ENCODE peak calls at places on chromosomes 4 and X, in six cellular contexts. One of them, this sample, is unnamed.

GRCh38 chrX:110444996-110445395 is 86.3 kb downstream of the RTL9 start:
- DNase-seq in Right ventricle myocardium superior: no peak
- DNase-seq in iris pigment epithelial cell: no peak
- DNase-seq in testis: no peak
- DNase-seq in mucosa of gallbladder: no peak
- DNase-seq in lung microvascular endothelial cell: no peak
- DNase-seq in this sample: no peak

GRCh38 chr4:112633477-112634235 is 3.1 kb downstream of the ZGRF1 start:
- DNase-seq in iris pigment epithelial cell: peak
- DNase-seq in testis: no peak
- DNase-seq in Right ventricle myocardium superior: no peak
- DNase-seq in mucosa of gallbladder: no peak
- DNase-seq in lung microvascular endothelial cell: peak
- DNase-seq in this sample: peak

GRCh38 chr4:90126805-90127204 is 389 bp upstream of the CCSER1 start:
- DNase-seq in iris pigment epithelial cell: no peak
- DNase-seq in Right ventricle myocardium superior: no peak
- DNase-seq in testis: no peak
- DNase-seq in lung microvascular endothelial cell: no peak
- DNase-seq in mucosa of gallbladder: no peak
- DNase-seq in this sample: peak

GRCh38 chr4:65825121-65825520 is 154.8 kb upstream of the EPHA5 start:
- DNase-seq in mucosa of gallbladder: no peak
- DNase-seq in iris pigment epithelial cell: peak
- DNase-seq in testis: no peak
- DNase-seq in lung microvascular endothelial cell: no peak
- DNase-seq in Right ventricle myocardium superior: no peak
- DNase-seq in this sample: no peak

GRCh38 chrX:40031861-40032422 is 65.8 kb downstream of the BCOR start:
- DNase-seq in testis: no peak
- DNase-seq in lung microvascular endothelial cell: no peak
- DNase-seq in mucosa of gallbladder: no peak
- DNase-seq in iris pigment epithelial cell: no peak
- DNase-seq in Right ventricle myocardium superior: no peak
- DNase-seq in this sample: no peak

GRCh38 chr4:52014903-52015302 is 5.3 kb downstream of the LRRC66 start:
- DNase-seq in lung microvascular endothelial cell: no peak
- DNase-seq in testis: no peak
- DNase-seq in iris pigment epithelial cell: no peak
- DNase-seq in Right ventricle myocardium superior: no peak
- DNase-seq in mucosa of gallbladder: no peak
- DNase-seq in this sample: no peak

GRCh38 chrX:44330227-44330626 is 13.2 kb downstream of the EFHC2 start:
- DNase-seq in Right ventricle myocardium superior: no peak
- DNase-seq in testis: no peak
- DNase-seq in iris pigment epithelial cell: no peak
- DNase-seq in lung microvascular endothelial cell: no peak
- DNase-seq in mucosa of gallbladder: no peak
- DNase-seq in this sample: no peak

GRCh38 chr4:22512306-22512705 is 3.6 kb downstream of the ADGRA3 start:
- DNase-seq in mucosa of gallbladder: no peak
- DNase-seq in testis: no peak
- DNase-seq in lung microvascular endothelial cell: no peak
- DNase-seq in Right ventricle myocardium superior: no peak
- DNase-seq in iris pigment epithelial cell: no peak
- DNase-seq in this sample: no peak

GRCh38 chrX:8653956-8654355 is 78.0 kb downstream of the ANOS1 start:
- DNase-seq in Right ventricle myocardium superior: no peak
- DNase-seq in mucosa of gallbladder: no peak
- DNase-seq in lung microvascular endothelial cell: no peak
- DNase-seq in testis: no peak
- DNase-seq in iris pigment epithelial cell: no peak
- DNase-seq in this sample: no peak

GRCh38 chr4:56215138-56215793 is 172.0 kb downstream of the AASDH start:
- DNase-seq in Right ventricle myocardium superior: no peak
- DNase-seq in iris pigment epithelial cell: no peak
- DNase-seq in testis: no peak
- DNase-seq in lung microvascular endothelial cell: no peak
- DNase-seq in mucosa of gallbladder: peak
- DNase-seq in this sample: peak

GRCh38 chr4:79413032-79413431 is 5.0 kb upstream of the GK2 start:
- DNase-seq in iris pigment epithelial cell: no peak
- DNase-seq in mucosa of gallbladder: no peak
- DNase-seq in testis: no peak
- DNase-seq in Right ventricle myocardium superior: no peak
- DNase-seq in lung microvascular endothelial cell: no peak
- DNase-seq in this sample: no peak

GRCh38 chr4:158172558-158173258 is at the start of gene GASK1B:
- DNase-seq in lung microvascular endothelial cell: peak
- DNase-seq in iris pigment epithelial cell: peak
- DNase-seq in Right ventricle myocardium superior: peak
- DNase-seq in mucosa of gallbladder: peak
- DNase-seq in testis: peak
- DNase-seq in this sample: peak

GRCh38 chrX:150508461-150509367 is 59.7 kb upstream of the MTM1 start:
- DNase-seq in lung microvascular endothelial cell: peak
- DNase-seq in Right ventricle myocardium superior: peak
- DNase-seq in testis: peak
- DNase-seq in iris pigment epithelial cell: peak
- DNase-seq in mucosa of gallbladder: peak
- DNase-seq in this sample: peak

GRCh38 chr4:185086053-185086452 is 57.0 kb upstream of the SLC25A4 start:
- DNase-seq in Right ventricle myocardium superior: no peak
- DNase-seq in lung microvascular endothelial cell: no peak
- DNase-seq in mucosa of gallbladder: no peak
- DNase-seq in iris pigment epithelial cell: no peak
- DNase-seq in testis: peak
- DNase-seq in this sample: peak

GRCh38 chr4:41196633-41197332 is 17.6 kb downstream of the APBB2 start:
- DNase-seq in mucosa of gallbladder: no peak
- DNase-seq in iris pigment epithelial cell: no peak
- DNase-seq in testis: no peak
- DNase-seq in lung microvascular endothelial cell: no peak
- DNase-seq in Right ventricle myocardium superior: no peak
- DNase-seq in this sample: no peak

GRCh38 chrX:6384391-6384790 is 150.5 kb downstream of the VCX3A start:
- DNase-seq in mucosa of gallbladder: no peak
- DNase-seq in Right ventricle myocardium superior: no peak
- DNase-seq in lung microvascular endothelial cell: no peak
- DNase-seq in iris pigment epithelial cell: no peak
- DNase-seq in testis: no peak
- DNase-seq in this sample: no peak

GRCh38 chr4:180766903-180767302 is 1476.3 kb upstream of the TENM3 start:
- DNase-seq in mucosa of gallbladder: no peak
- DNase-seq in testis: no peak
- DNase-seq in lung microvascular endothelial cell: no peak
- DNase-seq in iris pigment epithelial cell: no peak
- DNase-seq in Right ventricle myocardium superior: no peak
- DNase-seq in this sample: no peak

GRCh38 chrX:139158256-139158655 is 372.3 kb upstream of the F9 start:
- DNase-seq in lung microvascular endothelial cell: no peak
- DNase-seq in Right ventricle myocardium superior: no peak
- DNase-seq in iris pigment epithelial cell: no peak
- DNase-seq in testis: no peak
- DNase-seq in mucosa of gallbladder: peak
- DNase-seq in this sample: no peak

GRCh38 chr4:40283968-40284367 is 51.2 kb upstream of the CHRNA9 start:
- DNase-seq in Right ventricle myocardium superior: no peak
- DNase-seq in lung microvascular endothelial cell: no peak
- DNase-seq in testis: no peak
- DNase-seq in iris pigment epithelial cell: peak
- DNase-seq in mucosa of gallbladder: no peak
- DNase-seq in this sample: peak

GRCh38 chrX:78476701-78477100 is 149.3 kb upstream of the CYSLTR1 start:
- DNase-seq in mucosa of gallbladder: no peak
- DNase-seq in Right ventricle myocardium superior: no peak
- DNase-seq in iris pigment epithelial cell: no peak
- DNase-seq in testis: no peak
- DNase-seq in lung microvascular endothelial cell: no peak
- DNase-seq in this sample: no peak

GRCh38 chr4:8870647-8871416 is 807 bp downstream of the HMX1 start:
- DNase-seq in testis: no peak
- DNase-seq in iris pigment epithelial cell: no peak
- DNase-seq in lung microvascular endothelial cell: no peak
- DNase-seq in mucosa of gallbladder: no peak
- DNase-seq in Right ventricle myocardium superior: no peak
- DNase-seq in this sample: no peak

This sample was measured in dermis blood vessel endothelial cell.